ENCODE peak calls at places on chromosomes 11 and 22, in nine cellular contexts. One of them, this sample, is unnamed.

GRCh38 chr11:76822406-76822805 is 38.3 kb upstream of the ACER3 start:
- DNase-seq in HCT116: no peak
- DNase-seq in stomach: no peak
- DNase-seq in HL-60: no peak
- DNase-seq in sigmoid colon: no peak
- DNase-seq in prostate gland: no peak
- DNase-seq in suprapubic skin: no peak
- DNase-seq in transverse colon: no peak
- DNase-seq in breast epithelium: no peak
- DNase-seq in this sample: no peak

GRCh38 chr11:114296190-114296978 is at the start of gene NNMT:
- DNase-seq in HCT116: no peak
- DNase-seq in stomach: peak
- DNase-seq in HL-60: no peak
- DNase-seq in sigmoid colon: peak
- DNase-seq in prostate gland: no peak
- DNase-seq in suprapubic skin: peak
- DNase-seq in transverse colon: peak
- DNase-seq in breast epithelium: no peak
- DNase-seq in this sample: no peak

GRCh38 chr22:47615051-47615450 is 852.6 kb downstream of the TBC1D22A start:
- DNase-seq in HCT116: no peak
- DNase-seq in stomach: no peak
- DNase-seq in HL-60: no peak
- DNase-seq in sigmoid colon: peak
- DNase-seq in prostate gland: no peak
- DNase-seq in suprapubic skin: peak
- DNase-seq in transverse colon: no peak
- DNase-seq in breast epithelium: peak
- DNase-seq in this sample: peak

GRCh38 chr22:49997932-49998717 is 14.4 kb downstream of the IL17REL start:
- DNase-seq in HCT116: no peak
- DNase-seq in stomach: no peak
- DNase-seq in HL-60: no peak
- DNase-seq in sigmoid colon: no peak
- DNase-seq in prostate gland: no peak
- DNase-seq in suprapubic skin: no peak
- DNase-seq in transverse colon: no peak
- DNase-seq in breast epithelium: peak
- DNase-seq in this sample: no peak

GRCh38 chr22:49212466-49212865 is 615.2 kb downstream of the BRD1 start:
- DNase-seq in HCT116: no peak
- DNase-seq in stomach: peak
- DNase-seq in HL-60: no peak
- DNase-seq in sigmoid colon: peak
- DNase-seq in prostate gland: no peak
- DNase-seq in suprapubic skin: peak
- DNase-seq in transverse colon: no peak
- DNase-seq in breast epithelium: peak
- DNase-seq in this sample: peak

GRCh38 chr11:2940166-2940929 is 11.1 kb upstream of the PHLDA2 start:
- DNase-seq in HCT116: peak
- DNase-seq in stomach: peak
- DNase-seq in HL-60: no peak
- DNase-seq in sigmoid colon: peak
- DNase-seq in prostate gland: no peak
- DNase-seq in suprapubic skin: peak
- DNase-seq in transverse colon: peak
- DNase-seq in breast epithelium: peak
- DNase-seq in this sample: no peak

GRCh38 chr11:77191823-77192495 is 63.9 kb downstream of the MYO7A start:
- DNase-seq in HCT116: peak
- DNase-seq in stomach: peak
- DNase-seq in HL-60: no peak
- DNase-seq in sigmoid colon: no peak
- DNase-seq in prostate gland: peak
- DNase-seq in suprapubic skin: no peak
- DNase-seq in transverse colon: peak
- DNase-seq in breast epithelium: peak
- DNase-seq in this sample: no peak

GRCh38 chr11:10293423-10294288 is at the start of gene SBF2:
- DNase-seq in HCT116: no peak
- DNase-seq in stomach: peak
- DNase-seq in HL-60: peak
- DNase-seq in sigmoid colon: peak
- DNase-seq in prostate gland: peak
- DNase-seq in suprapubic skin: peak
- DNase-seq in transverse colon: peak
- DNase-seq in breast epithelium: peak
- DNase-seq in this sample: peak

GRCh38 chr22:43827926-43828710 is 16.0 kb upstream of the EFCAB6 start:
- DNase-seq in HCT116: no peak
- DNase-seq in stomach: peak
- DNase-seq in HL-60: no peak
- DNase-seq in sigmoid colon: peak
- DNase-seq in prostate gland: no peak
- DNase-seq in suprapubic skin: peak
- DNase-seq in transverse colon: no peak
- DNase-seq in breast epithelium: no peak
- DNase-seq in this sample: no peak

GRCh38 chr11:38448284-38448683 is 1850.2 kb upstream of the RAG2 start:
- DNase-seq in HCT116: no peak
- DNase-seq in stomach: no peak
- DNase-seq in HL-60: no peak
- DNase-seq in sigmoid colon: no peak
- DNase-seq in prostate gland: no peak
- DNase-seq in suprapubic skin: no peak
- DNase-seq in transverse colon: no peak
- DNase-seq in breast epithelium: no peak
- DNase-seq in this sample: no peak

GRCh38 chr22:44311104-44311854 is 1.5 kb downstream of the SHISAL1 start:
- DNase-seq in HCT116: no peak
- DNase-seq in stomach: no peak
- DNase-seq in HL-60: no peak
- DNase-seq in sigmoid colon: no peak
- DNase-seq in prostate gland: no peak
- DNase-seq in suprapubic skin: no peak
- DNase-seq in transverse colon: no peak
- DNase-seq in breast epithelium: no peak
- DNase-seq in this sample: no peak

GRCh38 chr11:84564180-84564866 is 1062.8 kb downstream of the DLG2 start:
- DNase-seq in HCT116: peak
- DNase-seq in stomach: peak
- DNase-seq in HL-60: peak
- DNase-seq in sigmoid colon: no peak
- DNase-seq in prostate gland: no peak
- DNase-seq in suprapubic skin: no peak
- DNase-seq in transverse colon: peak
- DNase-seq in breast epithelium: no peak
- DNase-seq in this sample: no peak

GRCh38 chr22:30188911-30189310 is 57.6 kb downstream of the LIF start:
- DNase-seq in HCT116: no peak
- DNase-seq in stomach: no peak
- DNase-seq in HL-60: no peak
- DNase-seq in sigmoid colon: no peak
- DNase-seq in prostate gland: no peak
- DNase-seq in suprapubic skin: no peak
- DNase-seq in transverse colon: no peak
- DNase-seq in breast epithelium: no peak
- DNase-seq in this sample: no peak

GRCh38 chr11:17604201-17604912 is 57.3 kb downstream of the OTOG start:
- DNase-seq in HCT116: no peak
- DNase-seq in stomach: peak
- DNase-seq in HL-60: no peak
- DNase-seq in sigmoid colon: no peak
- DNase-seq in prostate gland: no peak
- DNase-seq in suprapubic skin: no peak
- DNase-seq in transverse colon: no peak
- DNase-seq in breast epithelium: no peak
- DNase-seq in this sample: peak

GRCh38 chr11:78188809-78189724 is at the start of gene USP35:
- DNase-seq in HCT116: no peak
- DNase-seq in stomach: no peak
- DNase-seq in HL-60: no peak
- DNase-seq in sigmoid colon: peak
- DNase-seq in prostate gland: no peak
- DNase-seq in suprapubic skin: peak
- DNase-seq in transverse colon: no peak
- DNase-seq in breast epithelium: peak
- DNase-seq in this sample: peak

GRCh38 chr22:37518509-37519267 is 527 bp downstream of the CARD10 start:
- DNase-seq in HCT116: no peak
- DNase-seq in stomach: no peak
- DNase-seq in HL-60: no peak
- DNase-seq in sigmoid colon: no peak
- DNase-seq in prostate gland: no peak
- DNase-seq in suprapubic skin: peak
- DNase-seq in transverse colon: no peak
- DNase-seq in breast epithelium: no peak
- DNase-seq in this sample: no peak

GRCh38 chr11:74460065-74460464 is 7.3 kb downstream of the KCNE3 start:
- DNase-seq in HCT116: no peak
- DNase-seq in stomach: no peak
- DNase-seq in HL-60: no peak
- DNase-seq in sigmoid colon: no peak
- DNase-seq in prostate gland: no peak
- DNase-seq in suprapubic skin: no peak
- DNase-seq in transverse colon: no peak
- DNase-seq in breast epithelium: no peak
- DNase-seq in this sample: no peak

GRCh38 chr22:47090591-47091240 is 328.3 kb downstream of the TBC1D22A start:
- DNase-seq in HCT116: no peak
- DNase-seq in stomach: no peak
- DNase-seq in HL-60: no peak
- DNase-seq in sigmoid colon: no peak
- DNase-seq in prostate gland: no peak
- DNase-seq in suprapubic skin: peak
- DNase-seq in transverse colon: no peak
- DNase-seq in breast epithelium: no peak
- DNase-seq in this sample: no peak

GRCh38 chr22:44594951-44595350 is 96.9 kb upstream of the RTL6 start:
- DNase-seq in HCT116: no peak
- DNase-seq in stomach: no peak
- DNase-seq in HL-60: no peak
- DNase-seq in sigmoid colon: no peak
- DNase-seq in prostate gland: no peak
- DNase-seq in suprapubic skin: no peak
- DNase-seq in transverse colon: no peak
- DNase-seq in breast epithelium: no peak
- DNase-seq in this sample: no peak

GRCh38 chr11:45089251-45089650 is 57.2 kb upstream of the PRDM11 start:
- DNase-seq in HCT116: no peak
- DNase-seq in stomach: peak
- DNase-seq in HL-60: no peak
- DNase-seq in sigmoid colon: peak
- DNase-seq in prostate gland: no peak
- DNase-seq in suprapubic skin: peak
- DNase-seq in transverse colon: peak
- DNase-seq in breast epithelium: peak
- DNase-seq in this sample: no peak

GRCh38 chr11:103894034-103894433 is 142.4 kb upstream of the DDI1 start:
- DNase-seq in HCT116: no peak
- DNase-seq in stomach: no peak
- DNase-seq in HL-60: no peak
- DNase-seq in sigmoid colon: no peak
- DNase-seq in prostate gland: no peak
- DNase-seq in suprapubic skin: no peak
- DNase-seq in transverse colon: no peak
- DNase-seq in breast epithelium: no peak
- DNase-seq in this sample: no peak

GRCh38 chr22:46415816-46416536 is 80.5 kb downstream of the TRMU start:
- DNase-seq in HCT116: no peak
- DNase-seq in stomach: no peak
- DNase-seq in HL-60: no peak
- DNase-seq in sigmoid colon: no peak
- DNase-seq in prostate gland: no peak
- DNase-seq in suprapubic skin: no peak
- DNase-seq in transverse colon: no peak
- DNase-seq in breast epithelium: no peak
- DNase-seq in this sample: no peak

DNA sequence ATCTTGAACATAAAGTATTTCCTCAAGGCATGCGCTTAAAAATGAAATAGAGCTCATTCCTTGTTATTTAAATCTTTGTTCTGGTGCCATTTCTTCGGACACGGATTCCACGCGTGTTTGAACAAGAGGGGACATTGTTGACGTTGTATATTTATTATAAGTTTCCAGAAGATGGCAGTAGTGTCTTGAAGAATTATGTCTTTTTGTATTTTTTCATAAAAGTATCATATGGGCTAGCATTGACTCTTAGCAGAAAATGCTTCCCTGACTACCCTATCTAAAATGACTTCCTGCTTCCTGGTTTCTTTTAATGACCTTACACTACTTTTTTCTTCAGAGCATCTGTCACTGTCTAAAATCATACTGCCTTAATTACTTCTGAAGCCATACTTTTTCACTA is 20.4 kb downstream of the BIRC2 start:
- DNase-seq in HCT116: no peak
- DNase-seq in stomach: no peak
- DNase-seq in HL-60: no peak
- DNase-seq in sigmoid colon: no peak
- DNase-seq in prostate gland: no peak
- DNase-seq in suprapubic skin: no peak
- DNase-seq in transverse colon: no peak
- DNase-seq in breast epithelium: no peak
- DNase-seq in this sample: no peak
- TF ChIP-seq CTCF in HCT116: no peak
- TF ChIP-seq CTCF in stomach: no peak
- TF ChIP-seq CTCF in HL-60: no peak
- TF ChIP-seq CTCF in sigmoid colon: no peak
- TF ChIP-seq CTCF in prostate gland: peak
- TF ChIP-seq CTCF in suprapubic skin: no peak
- TF ChIP-seq CTCF in transverse colon: no peak
- TF ChIP-seq CTCF in breast epithelium: no peak
- TF ChIP-seq CTCF in this sample: peak

GRCh38 chr11:110710520-110711381 is 1.5 kb downstream of the ARHGAP20 start:
- DNase-seq in HCT116: no peak
- DNase-seq in stomach: peak
- DNase-seq in HL-60: no peak
- DNase-seq in sigmoid colon: peak
- DNase-seq in prostate gland: peak
- DNase-seq in suprapubic skin: peak
- DNase-seq in transverse colon: peak
- DNase-seq in breast epithelium: peak
- DNase-seq in this sample: peak
- TF ChIP-seq POLR2AphosphoS5 in HCT116: no peak
- TF ChIP-seq POLR2AphosphoS5 in stomach: no peak
- TF ChIP-seq POLR2AphosphoS5 in HL-60: no peak
- TF ChIP-seq POLR2AphosphoS5 in sigmoid colon: no peak
- TF ChIP-seq POLR2AphosphoS5 in prostate gland: peak
- TF ChIP-seq POLR2AphosphoS5 in suprapubic skin: no peak
- TF ChIP-seq POLR2AphosphoS5 in transverse colon: no peak
- TF ChIP-seq POLR2AphosphoS5 in breast epithelium: no peak
- TF ChIP-seq POLR2AphosphoS5 in this sample: no peak

GRCh38 chr11:61429346-61429690 is 457 bp downstream of the CPSF7 start:
- DNase-seq in HCT116: peak
- DNase-seq in stomach: peak
- DNase-seq in HL-60: peak
- DNase-seq in sigmoid colon: peak
- DNase-seq in prostate gland: no peak
- DNase-seq in suprapubic skin: no peak
- DNase-seq in transverse colon: peak
- DNase-seq in breast epithelium: no peak
- DNase-seq in this sample: peak
- TF ChIP-seq CTCF in HCT116: no peak
- TF ChIP-seq CTCF in stomach: no peak
- TF ChIP-seq CTCF in HL-60: no peak
- TF ChIP-seq CTCF in sigmoid colon: no peak
- TF ChIP-seq CTCF in prostate gland: peak
- TF ChIP-seq CTCF in suprapubic skin: no peak
- TF ChIP-seq CTCF in transverse colon: no peak
- TF ChIP-seq CTCF in breast epithelium: no peak
- TF ChIP-seq CTCF in this sample: no peak

GRCh38 chr11:79949574-79949973 is 508.7 kb upstream of the TENM4 start:
- DNase-seq in HCT116: no peak
- DNase-seq in stomach: no peak
- DNase-seq in HL-60: no peak
- DNase-seq in sigmoid colon: no peak
- DNase-seq in prostate gland: no peak
- DNase-seq in suprapubic skin: no peak
- DNase-seq in transverse colon: no peak
- DNase-seq in breast epithelium: no peak
- DNase-seq in this sample: no peak
- TF ChIP-seq POLR2AphosphoS5 in HCT116: no peak
- TF ChIP-seq POLR2AphosphoS5 in stomach: no peak
- TF ChIP-seq POLR2AphosphoS5 in HL-60: no peak
- TF ChIP-seq POLR2AphosphoS5 in sigmoid colon: no peak
- TF ChIP-seq POLR2AphosphoS5 in prostate gland: no peak
- TF ChIP-seq POLR2AphosphoS5 in suprapubic skin: no peak
- TF ChIP-seq POLR2AphosphoS5 in transverse colon: no peak
- TF ChIP-seq POLR2AphosphoS5 in breast epithelium: no peak
- TF ChIP-seq POLR2AphosphoS5 in this sample: no peak

This sample was measured in spleen.